ENCODE peak calls at places on chromosome 16, in four cellular contexts. One of them, this sample, is unnamed. For H3K4me1, the result is how much of the 10 kb centered on the place peaks cover.

GRCh38 chr16:27792486-27793275 is 242.7 kb downstream of the KATNIP start:
- DNase-seq in breast epithelium: peak
- DNase-seq in uterus: no peak
- DNase-seq in mucosa of descending colon: no peak
- DNase-seq in this sample: no peak

GRCh38 chr16:83533193-83533592 is 274.6 kb upstream of the HSBP1 start:
- DNase-seq in uterus: no peak
- DNase-seq in mucosa of descending colon: no peak
- DNase-seq in breast epithelium: no peak
- DNase-seq in this sample: peak

GRCh38 chr16:66610111-66610820 is 5.8 kb downstream of the CMTM3 start:
- DNase-seq in uterus: no peak
- DNase-seq in breast epithelium: no peak
- DNase-seq in mucosa of descending colon: no peak
- DNase-seq in this sample: no peak

GRCh38 chr16:53429221-53429943 is 4.9 kb upstream of the RBL2 start:
- DNase-seq in uterus: no peak
- DNase-seq in mucosa of descending colon: no peak
- DNase-seq in breast epithelium: no peak
- DNase-seq in this sample: no peak

GRCh38 chr16:17437142-17437720 is 33.5 kb downstream of the XYLT1 start:
- DNase-seq in uterus: no peak
- DNase-seq in breast epithelium: no peak
- DNase-seq in mucosa of descending colon: no peak
- DNase-seq in this sample: no peak

GRCh38 chr16:57959121-57959520 is 11.8 kb downstream of the CNGB1 start:
- DNase-seq in uterus: no peak
- DNase-seq in breast epithelium: no peak
- DNase-seq in mucosa of descending colon: no peak
- DNase-seq in this sample: no peak

GRCh38 chr16:3609895-3610697 is 1.3 kb downstream of the SLX4 start:
- DNase-seq in uterus: no peak
- DNase-seq in breast epithelium: no peak
- DNase-seq in mucosa of descending colon: no peak
- DNase-seq in this sample: no peak

GRCh38 chr16:87948735-87949070 is 2.5 kb upstream of the BANP start:
- DNase-seq in breast epithelium: no peak
- DNase-seq in uterus: no peak
- DNase-seq in mucosa of descending colon: no peak
- DNase-seq in this sample: no peak

GRCh38 chr16:24822542-24822941 is 23.2 kb upstream of the SLC5A11 start:
- DNase-seq in breast epithelium: no peak
- DNase-seq in mucosa of descending colon: no peak
- DNase-seq in uterus: no peak
- DNase-seq in this sample: no peak

GRCh38 chr16:71360378-71360777 is 1.9 kb downstream of the CALB2 start:
- DNase-seq in mucosa of descending colon: no peak
- DNase-seq in uterus: no peak
- DNase-seq in breast epithelium: peak
- DNase-seq in this sample: no peak

GRCh38 chr16:19165101-19165500 is 2.9 kb upstream of the SYT17 start:
- DNase-seq in uterus: no peak
- DNase-seq in mucosa of descending colon: no peak
- DNase-seq in breast epithelium: no peak
- DNase-seq in this sample: no peak

GRCh38 chr16:89324056-89325010 is 106.8 kb downstream of the ZNF778 start:
- DNase-seq in breast epithelium: no peak
- DNase-seq in mucosa of descending colon: peak
- DNase-seq in uterus: no peak
- DNase-seq in this sample: peak

GRCh38 chr16:86882586-86883280 is 304.4 kb downstream of the FOXL1 start:
- DNase-seq in mucosa of descending colon: no peak
- DNase-seq in breast epithelium: no peak
- DNase-seq in uterus: no peak
- DNase-seq in this sample: no peak

GRCh38 chr16:50630394-50631020 is 50.6 kb downstream of the SNX20 start:
- DNase-seq in mucosa of descending colon: no peak
- DNase-seq in breast epithelium: no peak
- DNase-seq in uterus: no peak
- DNase-seq in this sample: no peak

GRCh38 chr16:2196162-2196980 is at the start of gene CASKIN1:
- DNase-seq in uterus: no peak
- DNase-seq in mucosa of descending colon: no peak
- DNase-seq in breast epithelium: no peak
- DNase-seq in this sample: no peak

GRCh38 chr16:27195068-27195741 is 8.1 kb upstream of the KDM8 start:
- DNase-seq in mucosa of descending colon: no peak
- DNase-seq in uterus: no peak
- DNase-seq in breast epithelium: no peak
- DNase-seq in this sample: no peak

GRCh38 chr16:71367243-71367976 is 8.9 kb downstream of the CALB2 start:
- DNase-seq in uterus: no peak
- DNase-seq in breast epithelium: no peak
- DNase-seq in mucosa of descending colon: peak
- DNase-seq in this sample: no peak

GRCh38 chr16:73228649-73229048 is 180.7 kb upstream of the ZFHX3 start:
- DNase-seq in mucosa of descending colon: no peak
- DNase-seq in uterus: peak
- DNase-seq in breast epithelium: no peak
- DNase-seq in this sample: no peak

GRCh38 chr16:53913082-53913870 is 209.3 kb downstream of the FTO start:
- DNase-seq in uterus: peak
- DNase-seq in breast epithelium: peak
- DNase-seq in mucosa of descending colon: no peak
- DNase-seq in this sample: no peak

GRCh38 chr16:19898166-19898565 is 13.5 kb upstream of the GPRC5B start:
- DNase-seq in breast epithelium: no peak
- DNase-seq in uterus: no peak
- DNase-seq in mucosa of descending colon: no peak
- DNase-seq in this sample: no peak

GRCh38 chr16:54291981-54292487 is 5.4 kb upstream of the IRX3 start:
- DNase-seq in uterus: no peak
- DNase-seq in breast epithelium: no peak
- DNase-seq in mucosa of descending colon: no peak
- DNase-seq in this sample: no peak

GRCh38 chr16:56988948-56989945 is at the start of gene NLRC5:
- DNase-seq in breast epithelium: peak
- DNase-seq in mucosa of descending colon: peak
- DNase-seq in uterus: peak
- DNase-seq in this sample: peak

DNA sequence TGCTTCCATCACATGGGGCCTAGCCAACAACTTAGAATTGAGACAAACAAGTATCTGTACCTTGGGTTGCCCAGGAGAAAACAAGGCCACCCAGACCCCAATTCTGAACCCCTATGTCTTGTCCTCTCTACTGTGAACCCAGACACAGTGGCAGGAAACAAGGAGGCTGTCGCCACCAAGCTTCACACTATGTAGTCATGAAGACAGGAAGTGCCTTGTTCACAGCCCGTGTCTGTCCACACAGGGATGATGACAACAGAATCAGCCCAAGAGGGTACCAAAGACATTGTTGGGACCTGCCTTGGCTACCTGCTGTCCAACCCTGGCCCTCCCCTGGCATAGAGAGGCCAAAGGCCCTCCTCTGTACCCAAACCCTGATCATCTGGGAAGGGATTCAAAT is 84.8 kb downstream of the CDYL2 start:
- DNase-seq in uterus: no peak
- DNase-seq in mucosa of descending colon: no peak
- DNase-seq in breast epithelium: no peak
- DNase-seq in this sample: no peak
- H3K4me3 ChIP-seq in uterus: no peak
- H3K4me3 ChIP-seq in mucosa of descending colon: no peak
- H3K4me3 ChIP-seq in breast epithelium: no peak
- H3K4me3 ChIP-seq in this sample: no peak

GRCh38 chr16:4694664-4695451 is 1.5 kb downstream of the NUDT16L1 start:
- DNase-seq in breast epithelium: peak
- DNase-seq in uterus: peak
- DNase-seq in mucosa of descending colon: peak
- DNase-seq in this sample: peak
- TF ChIP-seq CTCF in breast epithelium: no peak
- TF ChIP-seq CTCF in uterus: no peak
- TF ChIP-seq CTCF in mucosa of descending colon: no peak
- TF ChIP-seq CTCF in this sample: no peak

DNA sequence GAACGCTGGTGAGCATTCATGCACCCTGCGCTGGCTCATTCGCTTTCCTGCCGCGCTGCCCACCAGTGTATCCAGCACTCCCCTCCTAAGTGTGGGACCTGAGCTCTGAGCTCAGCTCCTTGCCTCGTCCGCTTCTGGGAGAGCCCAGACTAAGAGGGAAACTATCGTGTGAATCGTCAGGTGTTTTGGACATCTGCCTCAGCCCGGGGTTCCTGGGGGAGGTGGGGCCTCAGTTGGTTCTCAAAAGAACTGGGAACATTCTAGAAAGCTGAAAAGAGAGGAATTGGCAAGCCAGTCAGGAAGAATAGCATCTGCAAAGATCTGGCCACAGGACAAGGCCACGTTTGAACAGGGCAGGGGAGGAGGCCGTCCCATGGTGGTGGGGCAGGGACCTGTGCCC is 205.4 kb upstream of the CIBAR2 start:
- DNase-seq in breast epithelium: no peak
- DNase-seq in mucosa of descending colon: no peak
- DNase-seq in uterus: no peak
- DNase-seq in this sample: no peak
- H3K4me1 ChIP-seq in breast epithelium: under half
- H3K4me1 ChIP-seq in mucosa of descending colon: under half
- H3K4me1 ChIP-seq in uterus: under half
- H3K4me1 ChIP-seq in this sample: under half

DNA sequence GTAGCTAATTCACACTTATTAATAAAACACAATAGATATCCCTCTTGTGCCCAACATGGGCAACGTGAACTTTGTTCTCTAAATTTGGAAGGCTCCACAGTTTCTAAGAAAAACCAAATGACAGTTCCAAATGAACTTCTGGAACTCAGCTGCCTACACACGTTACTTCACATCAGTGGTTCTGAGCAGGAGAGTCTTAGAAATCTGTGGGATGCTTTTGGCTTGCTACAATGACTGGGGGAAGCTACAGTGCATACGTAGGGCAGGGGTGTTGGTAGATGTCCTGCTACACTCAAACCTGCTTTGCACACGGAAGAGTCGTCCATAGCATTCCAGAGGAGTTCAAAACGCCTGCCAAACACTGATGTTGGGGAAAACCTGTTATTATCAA is 8.0 kb downstream of the TXNDC11 start:
- DNase-seq in breast epithelium: no peak
- DNase-seq in mucosa of descending colon: no peak
- DNase-seq in uterus: no peak
- DNase-seq in this sample: no peak
- H3K4me3 ChIP-seq in breast epithelium: no peak
- H3K4me3 ChIP-seq in mucosa of descending colon: no peak
- H3K4me3 ChIP-seq in uterus: no peak
- H3K4me3 ChIP-seq in this sample: no peak

DNA sequence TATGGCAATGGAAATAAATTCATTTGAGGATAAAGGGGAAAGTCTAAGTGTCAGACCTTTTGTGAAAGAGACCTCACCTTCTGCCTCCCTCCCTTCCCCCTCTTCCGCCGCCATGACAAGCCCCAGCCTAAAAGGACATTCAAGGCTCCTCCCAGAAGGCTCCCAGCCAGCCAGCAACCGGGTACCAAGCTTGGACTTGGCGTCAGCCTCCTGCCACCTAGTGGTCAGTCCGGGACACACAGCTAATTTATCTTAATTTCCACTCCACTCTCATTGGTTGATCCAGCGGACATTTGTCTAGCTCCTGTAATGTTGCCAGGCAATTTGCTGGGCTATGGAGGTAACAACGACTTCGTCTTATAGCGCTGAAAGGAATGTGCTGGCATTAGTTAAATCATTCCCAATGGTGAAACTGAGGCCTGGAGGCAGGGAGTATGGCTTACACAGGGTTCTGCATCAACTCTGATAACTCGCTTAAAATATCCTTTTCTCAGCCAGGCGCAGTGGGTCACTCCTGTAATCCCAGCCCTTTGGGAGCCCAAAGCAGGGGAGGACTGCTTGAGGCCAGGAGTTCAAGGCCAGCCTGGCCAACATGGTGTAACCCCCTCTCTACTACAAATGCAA is 19.3 kb upstream of the CLEC3A start:
- DNase-seq in uterus: peak
- DNase-seq in mucosa of descending colon: peak
- DNase-seq in breast epithelium: peak
- DNase-seq in this sample: peak
- TF ChIP-seq CTCF in uterus: peak
- TF ChIP-seq CTCF in mucosa of descending colon: peak
- TF ChIP-seq CTCF in breast epithelium: peak
- TF ChIP-seq CTCF in this sample: peak

DNA sequence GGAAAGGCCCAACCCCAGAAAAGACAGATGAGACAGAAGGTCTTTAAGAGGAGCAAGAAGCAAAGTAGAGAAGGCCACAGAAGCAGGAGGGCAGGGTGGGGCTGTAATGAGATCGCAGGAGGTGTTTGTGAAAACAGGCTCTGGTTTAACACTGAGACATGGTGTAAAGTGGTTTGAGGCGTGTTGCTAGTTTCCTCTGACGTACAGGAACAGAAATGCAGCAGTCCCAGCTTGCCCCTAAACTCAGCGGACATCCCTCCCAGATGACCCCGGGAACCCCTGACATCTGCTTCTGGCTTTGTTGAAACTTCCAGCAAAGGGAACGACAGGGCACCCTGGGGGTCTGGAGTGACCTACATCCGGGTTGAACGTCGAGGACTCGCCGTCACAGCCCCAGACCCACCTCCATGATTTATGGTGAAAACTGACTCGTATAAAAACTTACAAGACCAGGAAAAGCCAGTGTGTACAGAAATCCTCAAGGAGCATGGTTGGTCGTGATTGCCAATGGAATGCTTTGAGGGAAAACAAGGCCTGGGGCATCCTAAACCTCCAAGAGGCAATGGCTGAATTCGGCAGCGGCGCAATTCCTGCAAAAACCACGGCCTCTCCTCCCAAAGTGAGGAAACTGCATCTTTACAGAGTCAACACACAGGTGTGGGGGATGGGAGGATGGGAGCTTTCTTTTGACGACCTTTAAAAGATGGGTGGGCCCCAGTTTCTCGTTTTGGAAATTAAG is 25.8 kb downstream of the LITAF start:
- DNase-seq in uterus: peak
- DNase-seq in mucosa of descending colon: no peak
- DNase-seq in breast epithelium: no peak
- DNase-seq in this sample: no peak
- H3K4me1 ChIP-seq in uterus: under half
- H3K4me1 ChIP-seq in mucosa of descending colon: under half
- H3K4me1 ChIP-seq in breast epithelium: under half
- H3K4me1 ChIP-seq in this sample: under half

GRCh38 chr16:14565688-14566025 is 64.4 kb downstream of the PARN start:
- DNase-seq in uterus: no peak
- DNase-seq in breast epithelium: no peak
- DNase-seq in mucosa of descending colon: no peak
- DNase-seq in this sample: no peak
- H3K4me3 ChIP-seq in uterus: no peak
- H3K4me3 ChIP-seq in breast epithelium: no peak
- H3K4me3 ChIP-seq in mucosa of descending colon: no peak
- H3K4me3 ChIP-seq in this sample: no peak

DNA sequence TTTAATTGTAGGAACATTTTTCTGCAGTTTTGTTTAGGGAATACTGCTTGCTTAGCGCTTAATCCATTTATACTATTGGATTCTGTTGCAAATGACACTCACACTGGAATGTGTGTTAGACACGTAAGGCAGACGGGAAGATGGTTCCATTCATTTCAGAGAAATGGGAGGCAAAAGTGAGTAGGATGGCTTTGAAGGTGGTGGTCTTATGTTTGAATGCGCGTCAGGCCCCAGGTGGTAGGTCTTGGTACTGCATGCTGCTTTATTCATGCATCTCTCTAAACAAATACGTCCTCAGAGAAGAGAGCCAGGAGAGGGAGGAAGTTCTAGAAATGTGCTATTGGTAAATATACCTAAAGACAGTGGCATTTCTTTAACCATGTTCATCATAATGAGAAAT is 997.6 kb upstream of the RBFOX1 start:
- DNase-seq in breast epithelium: no peak
- DNase-seq in mucosa of descending colon: no peak
- DNase-seq in uterus: no peak
- DNase-seq in this sample: no peak
- TF ChIP-seq CTCF in breast epithelium: no peak
- TF ChIP-seq CTCF in mucosa of descending colon: no peak
- TF ChIP-seq CTCF in uterus: no peak
- TF ChIP-seq CTCF in this sample: peak

This sample was measured in RWPE2.